ENCODE peak calls at places on chromosomes 7 and 10, in eight cellular contexts. One of them, this sample, is unnamed. For H3K36me3, the result is how much of the 10 kb centered on the place peaks cover.

GRCh38 chr10:127715249-127715648 is 21.7 kb upstream of the FOXI2 start:
- DNase-seq in neuronal stem cell: no peak
- DNase-seq in pancreas: no peak
- DNase-seq in HCT116: no peak
- DNase-seq in fibroblast of lung: no peak
- DNase-seq in ovary: no peak
- DNase-seq in iPS DF 6.9: no peak
- DNase-seq in lower lobe of right lung: no peak
- DNase-seq in this sample: no peak

GRCh38 chr10:71597821-71598498 is 121.6 kb downstream of the C10orf105 start:
- DNase-seq in neuronal stem cell: no peak
- DNase-seq in pancreas: no peak
- DNase-seq in HCT116: no peak
- DNase-seq in fibroblast of lung: no peak
- DNase-seq in ovary: peak
- DNase-seq in iPS DF 6.9: no peak
- DNase-seq in lower lobe of right lung: peak
- DNase-seq in this sample: peak

GRCh38 chr7:64574481-64575159 is 11.7 kb upstream of the ZNF680 start:
- DNase-seq in neuronal stem cell: no peak
- DNase-seq in pancreas: peak
- DNase-seq in HCT116: no peak
- DNase-seq in fibroblast of lung: peak
- DNase-seq in ovary: peak
- DNase-seq in iPS DF 6.9: no peak
- DNase-seq in lower lobe of right lung: no peak
- DNase-seq in this sample: no peak

GRCh38 chr7:100484636-100485114 is 948 bp downstream of the NYAP1 start:
- DNase-seq in neuronal stem cell: no peak
- DNase-seq in pancreas: no peak
- DNase-seq in HCT116: no peak
- DNase-seq in fibroblast of lung: no peak
- DNase-seq in ovary: no peak
- DNase-seq in iPS DF 6.9: no peak
- DNase-seq in lower lobe of right lung: no peak
- DNase-seq in this sample: no peak

GRCh38 chr10:69087600-69088470 is at the start of gene SRGN:
- DNase-seq in neuronal stem cell: no peak
- DNase-seq in pancreas: peak
- DNase-seq in HCT116: no peak
- DNase-seq in fibroblast of lung: peak
- DNase-seq in ovary: peak
- DNase-seq in iPS DF 6.9: no peak
- DNase-seq in lower lobe of right lung: peak
- DNase-seq in this sample: no peak

GRCh38 chr7:92332782-92333181 is 87.0 kb downstream of the ANKIB1 start:
- DNase-seq in neuronal stem cell: no peak
- DNase-seq in pancreas: no peak
- DNase-seq in HCT116: no peak
- DNase-seq in fibroblast of lung: no peak
- DNase-seq in ovary: no peak
- DNase-seq in iPS DF 6.9: no peak
- DNase-seq in lower lobe of right lung: no peak
- DNase-seq in this sample: no peak

GRCh38 chr7:52831321-52831720 is 204.1 kb upstream of the POM121L12 start:
- DNase-seq in neuronal stem cell: no peak
- DNase-seq in pancreas: no peak
- DNase-seq in HCT116: no peak
- DNase-seq in fibroblast of lung: peak
- DNase-seq in ovary: no peak
- DNase-seq in iPS DF 6.9: no peak
- DNase-seq in lower lobe of right lung: no peak
- DNase-seq in this sample: no peak

GRCh38 chr7:153943428-153944370 is 108.5 kb upstream of the DPP6 start:
- DNase-seq in neuronal stem cell: peak
- DNase-seq in pancreas: no peak
- DNase-seq in HCT116: no peak
- DNase-seq in fibroblast of lung: no peak
- DNase-seq in ovary: no peak
- DNase-seq in iPS DF 6.9: no peak
- DNase-seq in lower lobe of right lung: no peak
- DNase-seq in this sample: no peak

GRCh38 chr7:412731-413356 is 106.8 kb downstream of the PDGFA start:
- DNase-seq in neuronal stem cell: no peak
- DNase-seq in pancreas: no peak
- DNase-seq in HCT116: no peak
- DNase-seq in fibroblast of lung: no peak
- DNase-seq in ovary: no peak
- DNase-seq in iPS DF 6.9: no peak
- DNase-seq in lower lobe of right lung: no peak
- DNase-seq in this sample: peak

DNA sequence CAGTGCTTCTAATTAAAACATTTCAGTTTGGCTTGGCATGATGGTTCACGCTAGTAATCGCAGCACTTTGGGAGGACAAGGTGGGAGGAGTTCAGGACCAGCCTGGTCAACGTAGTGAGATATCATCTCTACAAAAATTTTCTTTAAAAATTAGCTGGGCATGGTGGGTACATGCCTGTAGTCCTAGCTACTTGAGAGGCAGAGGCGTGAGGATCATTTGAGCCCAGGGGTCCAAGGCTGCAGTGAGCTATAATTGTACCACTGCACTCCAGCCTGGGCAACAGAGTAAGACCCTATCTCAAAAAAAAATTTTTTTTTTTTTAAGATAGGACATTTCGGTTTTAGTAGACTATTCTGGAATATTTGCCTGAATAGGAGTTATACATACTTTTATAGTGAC is 12.4 kb downstream of the HBP1 start:
- DNase-seq in neuronal stem cell: no peak
- DNase-seq in pancreas: no peak
- DNase-seq in HCT116: no peak
- DNase-seq in fibroblast of lung: no peak
- DNase-seq in ovary: no peak
- DNase-seq in iPS DF 6.9: no peak
- DNase-seq in lower lobe of right lung: no peak
- DNase-seq in this sample: no peak
- H3K36me3 ChIP-seq in neuronal stem cell: under half
- H3K36me3 ChIP-seq in pancreas: under half
- H3K36me3 ChIP-seq in HCT116: under half
- H3K36me3 ChIP-seq in fibroblast of lung: under half
- H3K36me3 ChIP-seq in ovary: under half
- H3K36me3 ChIP-seq in iPS DF 6.9: under half
- H3K36me3 ChIP-seq in lower lobe of right lung: half or more
- H3K36me3 ChIP-seq in this sample: under half

GRCh38 chr10:123133511-123133910 is 2.3 kb upstream of the HMX3 start:
- DNase-seq in neuronal stem cell: no peak
- DNase-seq in pancreas: no peak
- DNase-seq in HCT116: no peak
- DNase-seq in fibroblast of lung: no peak
- DNase-seq in ovary: no peak
- DNase-seq in iPS DF 6.9: no peak
- DNase-seq in lower lobe of right lung: no peak
- DNase-seq in this sample: peak
- H3K4me3 ChIP-seq in neuronal stem cell: no peak
- H3K4me3 ChIP-seq in pancreas: no peak
- H3K4me3 ChIP-seq in HCT116: no peak
- H3K4me3 ChIP-seq in fibroblast of lung: no peak
- H3K4me3 ChIP-seq in ovary: no peak
- H3K4me3 ChIP-seq in iPS DF 6.9: peak
- H3K4me3 ChIP-seq in lower lobe of right lung: no peak
- H3K4me3 ChIP-seq in this sample: peak

DNA sequence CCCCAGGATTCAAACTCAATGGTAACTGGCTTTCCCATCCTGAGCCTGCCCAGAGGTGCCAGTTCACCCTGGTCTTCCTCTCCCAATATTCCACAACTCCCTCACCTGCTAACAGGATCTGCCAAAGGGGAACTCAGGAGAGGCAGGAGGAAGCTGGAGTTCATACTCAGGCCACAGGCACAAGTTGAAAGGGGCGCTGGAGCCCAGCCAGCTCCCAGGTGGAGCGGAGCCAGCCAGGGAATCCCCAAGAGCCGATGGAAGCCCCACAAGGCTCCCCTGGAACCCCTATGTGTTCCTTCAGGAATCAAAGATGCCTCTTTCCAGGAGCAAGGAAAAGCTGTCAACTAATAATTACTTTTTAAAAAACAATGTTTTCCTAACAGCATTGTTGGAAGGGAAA is 63.5 kb downstream of the SH3PXD2A start:
- DNase-seq in neuronal stem cell: no peak
- DNase-seq in pancreas: no peak
- DNase-seq in HCT116: no peak
- DNase-seq in fibroblast of lung: no peak
- DNase-seq in ovary: no peak
- DNase-seq in iPS DF 6.9: no peak
- DNase-seq in lower lobe of right lung: peak
- DNase-seq in this sample: no peak
- H3K36me3 ChIP-seq in neuronal stem cell: under half
- H3K36me3 ChIP-seq in pancreas: under half
- H3K36me3 ChIP-seq in HCT116: under half
- H3K36me3 ChIP-seq in fibroblast of lung: under half
- H3K36me3 ChIP-seq in ovary: under half
- H3K36me3 ChIP-seq in iPS DF 6.9: under half
- H3K36me3 ChIP-seq in lower lobe of right lung: under half
- H3K36me3 ChIP-seq in this sample: under half

DNA sequence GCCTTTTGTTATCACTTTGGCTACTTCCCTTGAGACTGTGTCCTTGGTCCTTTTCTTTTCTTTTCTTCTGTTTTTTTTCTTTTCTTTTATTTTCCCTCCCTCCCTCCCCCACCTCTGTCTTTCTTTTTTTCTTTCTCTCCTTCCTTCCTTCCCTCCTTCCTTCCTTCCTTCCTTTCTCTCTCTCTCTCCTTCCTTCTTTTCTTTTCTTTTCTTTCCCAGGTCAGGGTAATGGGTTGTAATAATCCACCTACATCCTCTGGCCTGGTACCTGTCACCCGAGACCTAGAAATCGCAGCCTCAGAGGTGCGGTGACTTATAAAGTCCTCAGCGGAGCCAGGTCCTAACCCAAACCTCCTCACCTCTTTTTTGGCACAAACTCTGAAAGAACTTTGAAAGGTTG is 140.9 kb upstream of the AGK start:
- DNase-seq in neuronal stem cell: no peak
- DNase-seq in pancreas: no peak
- DNase-seq in HCT116: no peak
- DNase-seq in fibroblast of lung: no peak
- DNase-seq in ovary: no peak
- DNase-seq in iPS DF 6.9: no peak
- DNase-seq in lower lobe of right lung: no peak
- DNase-seq in this sample: no peak
- H3K4me3 ChIP-seq in neuronal stem cell: no peak
- H3K4me3 ChIP-seq in pancreas: no peak
- H3K4me3 ChIP-seq in HCT116: no peak
- H3K4me3 ChIP-seq in fibroblast of lung: no peak
- H3K4me3 ChIP-seq in ovary: no peak
- H3K4me3 ChIP-seq in iPS DF 6.9: no peak
- H3K4me3 ChIP-seq in lower lobe of right lung: no peak
- H3K4me3 ChIP-seq in this sample: no peak